ENCODE peak calls at places on chromosomes 13 and 19, in ten cellular contexts. A, J, R, O, X, T, L, V, Z and W are unnamed samples.

GRCh38 chr13:99926014-99926731 is 45.4 kb downstream of the ZIC5 start:
- DNase-seq in Z (peak; percentile 69), R (peak; percentile 23), X (peak; percentile 24), V (peak; percentile 43), T (no peak), J (no peak), A (no peak), L (peak; percentile 62), O (no peak), W (peak; percentile 14)

GRCh38 chr13:94813920-94814500 is 101.7 kb upstream of the SOX21 start:
- DNase-seq in V (no peak), O (no peak), L (no peak), A (no peak), J (no peak), Z (no peak), T (no peak), R (no peak), X (no peak), W (no peak)

GRCh38 chr19:6412111-6412999 is 12.3 kb downstream of the KHSRP start:
- DNase-seq in A (no peak), L (no peak), O (no peak), J (no peak), R (no peak), X (no peak), Z (peak; percentile 79), T (no peak), V (no peak), W (no peak)

GRCh38 chr13:93867481-93867880 is 612.0 kb downstream of the DCT start:
- DNase-seq in R (peak; percentile 65), Z (no peak), L (no peak), V (peak; percentile 31), O (no peak), T (no peak), X (no peak), A (no peak), J (no peak), W (no peak)

GRCh38 chr13:40187324-40187795 is 479.1 kb downstream of the FOXO1 start:
- DNase-seq in X (no peak), T (no peak), V (no peak), O (no peak), L (no peak), A (peak; percentile 61), Z (peak; percentile 28), R (no peak), J (no peak), W (no peak)

GRCh38 chr19:2552859-2553258 is 76.9 kb downstream of the GADD45B start:
- DNase-seq in O (no peak), R (no peak), V (no peak), Z (no peak), T (peak; percentile 75), J (peak; percentile 15), L (no peak), A (no peak), X (no peak), W (no peak)

GRCh38 chr13:45381196-45381595 is 37.0 kb downstream of the SLC25A30 start:
- DNase-seq in V (no peak), X (no peak), O (no peak), Z (no peak), L (no peak), A (no peak), J (no peak), T (no peak), R (no peak), W (no peak)

GRCh38 chr13:50320297-50320862 is 305.1 kb downstream of the KCNRG start:
- DNase-seq in Z (no peak), T (no peak), A (no peak), J (no peak), R (peak; percentile 24), V (peak; percentile 32), O (no peak), X (no peak), L (peak; percentile 14), W (peak; percentile 62)

GRCh38 chr19:2544576-2545415 is 68.9 kb downstream of the GADD45B start:
- DNase-seq in V (no peak), J (peak; percentile 14), L (no peak), O (no peak), T (peak; percentile 58), A (peak; percentile 45), R (no peak), X (no peak), Z (no peak), W (no peak)

GRCh38 chr13:112972867-112973576 is 4.0 kb downstream of the MCF2L start:
- DNase-seq in X (no peak), A (peak; percentile 72), L (no peak), V (no peak), Z (peak; percentile 28), R (no peak), J (peak; percentile 33), O (no peak), T (no peak), W (no peak)

GRCh38 chr19:48372904-48373303 is 8.7 kb downstream of the SYNGR4 start:
- DNase-seq in X (no peak), O (no peak), J (no peak), Z (no peak), R (no peak), L (no peak), T (no peak), A (no peak), V (no peak), W (no peak)

GRCh38 chr19:7561229-7561806 is 25.8 kb downstream of the PNPLA6 start:
- DNase-seq in A (no peak), Z (no peak), R (no peak), V (no peak), L (no peak), O (no peak), X (no peak), J (no peak), T (peak; percentile 19), W (no peak)

GRCh38 chr19:54096642-54097106 is 3.9 kb downstream of the OSCAR start:
- DNase-seq in R (peak; percentile 56), V (peak; percentile 55), L (no peak), X (peak; percentile 68), O (no peak), Z (no peak), J (no peak), T (no peak), A (peak; percentile 80), W (peak; percentile 59)
- TF ChIP-seq CTCF in R (peak; percentile 46), V (peak; percentile 53), L (no peak), X (no peak), O (no peak), Z (no peak), J (no peak), T (no peak), A (no peak), W (peak; percentile 48)

GRCh38 chr19:16320987-16321386 is 3.6 kb upstream of the KLF2 start:
- DNase-seq in A (no peak), V (no peak), O (no peak), T (no peak), J (no peak), R (no peak), Z (no peak), X (no peak), L (no peak), W (no peak)

GRCh38 chr19:16315825-16316505 is 8.7 kb upstream of the KLF2 start:
- DNase-seq in A (no peak), V (peak; percentile 95), L (peak; percentile 56), R (peak; percentile 98), Z (no peak), X (no peak), T (no peak), J (peak; percentile 52), O (peak; percentile 81), W (peak; percentile 100)

GRCh38 chr19:16319466-16319865 is 5.2 kb upstream of the KLF2 start:
- DNase-seq in A (no peak), R (no peak), Z (no peak), J (no peak), T (peak; percentile 58), L (no peak), O (no peak), V (no peak), X (no peak), W (no peak)

DNA sequence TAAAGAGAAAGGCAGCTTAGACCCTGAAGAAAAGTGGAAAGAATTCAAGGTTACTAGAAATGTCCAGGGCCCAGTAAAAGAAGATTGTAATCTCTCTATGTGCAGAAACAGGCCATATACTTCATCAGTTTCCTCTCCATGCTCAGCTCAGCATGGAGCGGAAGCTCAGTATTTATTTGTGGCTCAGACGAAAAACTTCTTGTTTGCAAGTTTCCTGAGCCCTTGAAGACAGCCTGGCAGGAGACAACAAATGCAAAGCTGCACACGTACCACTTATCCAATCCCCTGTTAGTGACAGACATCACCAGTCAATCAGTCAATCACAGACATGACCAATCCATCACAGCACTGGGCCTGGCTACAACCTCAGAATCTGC is 8.1 kb upstream of the KLF2 start:
- DNase-seq in A (no peak), R (no peak), V (no peak), Z (no peak), X (no peak), O (no peak), T (no peak), L (no peak), J (no peak), W (no peak)
- TF ChIP-seq CTCF in A (no peak), R (no peak), V (no peak), Z (no peak), X (no peak), O (no peak), T (no peak), L (no peak), J (no peak), W (no peak)

DNA sequence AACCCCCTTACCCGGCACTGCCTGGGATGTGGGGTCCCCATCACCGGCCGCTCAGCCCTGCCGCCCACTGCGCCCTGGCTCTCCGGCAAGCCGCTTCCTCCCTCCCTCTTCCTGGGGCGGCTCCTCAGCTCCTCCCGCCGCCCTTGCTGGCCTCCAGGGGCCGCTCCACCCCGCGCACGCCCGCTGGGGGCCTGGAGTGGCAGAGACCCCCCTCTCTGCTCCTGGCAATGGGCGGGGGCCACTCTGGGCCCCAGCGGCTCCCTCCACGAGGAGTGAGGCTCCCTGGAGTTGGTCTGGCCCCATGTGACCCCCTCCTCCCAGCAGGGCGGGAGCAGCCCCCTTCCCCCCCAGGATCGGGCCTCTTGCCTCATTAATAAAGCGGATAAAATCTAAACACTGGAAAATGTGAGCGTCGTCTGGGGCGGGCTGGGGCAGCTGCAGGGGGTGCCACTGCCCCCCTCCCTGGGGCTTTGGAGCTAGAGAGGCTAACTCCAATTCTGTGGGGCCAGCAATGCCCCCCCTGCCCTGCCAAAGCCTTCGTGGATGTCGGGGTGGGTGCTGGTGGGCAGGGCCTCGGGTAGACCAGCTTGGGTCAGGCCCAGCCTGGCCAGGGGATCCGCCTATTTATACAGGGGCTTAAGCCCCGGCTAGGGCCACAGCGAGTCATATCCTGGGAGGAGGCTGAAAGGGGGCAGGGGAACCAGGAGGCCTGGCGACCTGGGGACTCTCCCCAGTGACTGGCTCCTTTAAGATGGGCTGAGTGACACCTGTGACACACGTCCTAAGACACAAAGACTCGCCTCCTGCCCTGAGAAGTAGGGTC is at the start of gene PTGER1:
- DNase-seq in Z (peak; percentile 60), V (no peak), O (no peak), L (no peak), A (peak; percentile 74), X (no peak), R (no peak), J (no peak), T (no peak), W (peak; percentile 25)
- TF ChIP-seq CTCF in Z (no peak), V (peak; percentile 46), O (no peak), L (peak; percentile 69), A (peak; percentile 33), X (no peak), R (peak; percentile 72), J (peak; percentile 46), T (no peak), W (peak; percentile 45)

DNA sequence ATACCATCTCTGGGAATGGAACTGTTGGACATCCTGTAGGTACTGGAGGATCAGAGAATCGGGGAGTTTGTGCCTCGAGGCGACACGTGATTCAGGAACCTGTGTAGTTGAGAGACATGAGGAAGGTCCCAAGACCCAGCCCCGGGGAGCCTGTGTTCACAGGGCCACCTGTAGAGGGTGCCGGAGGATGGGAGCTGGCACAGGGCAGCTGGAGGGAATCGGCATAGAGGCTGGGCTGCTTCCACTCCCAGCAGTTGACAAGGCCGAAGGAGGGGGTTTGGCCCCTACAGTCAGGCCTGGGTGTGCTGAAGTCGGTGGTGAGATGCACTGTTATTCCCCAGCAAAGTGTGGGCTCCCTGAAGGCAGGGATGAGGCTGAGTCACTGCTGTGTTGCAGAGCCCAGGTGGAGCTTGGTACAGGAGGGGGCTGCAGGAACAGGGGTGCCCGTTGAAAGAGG is 2.5 kb upstream of the ISYNA1 start:
- DNase-seq in X (no peak), T (no peak), O (no peak), R (no peak), A (no peak), J (peak; percentile 27), Z (peak; percentile 61), V (no peak), L (no peak), W (no peak)
- TF ChIP-seq CTCF in X (peak; percentile 29), T (peak; percentile 18), O (peak; percentile 19), R (peak; percentile 43), A (no peak), J (peak; percentile 43), Z (no peak), V (peak; percentile 9), L (no peak), W (no peak)